ENCODE peak calls at places on chromosomes 11 and 22, in ten cellular contexts. O is ovary; W is A549; I is DND-41; S is mucosa of descending colon; D is cardiac fibroblast; B is GM12865; Y is IMR-90; R is CD8-positive, alpha-beta T cell; G is suprapubic skin. M is an unnamed sample.

GRCh38 chr22:31561238-31561887 is 65.0 kb downstream of the SFI1 start:
- DNase-seq in O (peak), G (no peak), W (peak), Y (peak), B (peak), D (peak), R (no peak), I (peak), S (peak), M (peak)

GRCh38 chr11:104095791-104096190 is 59.4 kb downstream of the DDI1 start:
- DNase-seq in W (no peak), B (no peak), G (no peak), S (no peak), R (no peak), D (no peak), I (no peak), O (no peak), Y (no peak), M (no peak)

GRCh38 chr11:69637956-69638871 is 2.7 kb upstream of the CCND1 start:
- DNase-seq in Y (peak), R (no peak), B (no peak), I (no peak), S (peak), D (peak), W (peak), G (no peak), O (no peak), M (peak)

GRCh38 chr22:26651840-26652239 is 5.5 kb upstream of the MIAT start:
- DNase-seq in W (no peak), R (no peak), B (no peak), O (no peak), I (no peak), S (no peak), Y (no peak), G (no peak), D (no peak), M (no peak)

GRCh38 chr11:16936643-16937042 is 77.6 kb downstream of the PLEKHA7 start:
- DNase-seq in O (no peak), R (no peak), B (no peak), D (no peak), G (no peak), S (no peak), W (no peak), Y (no peak), I (no peak), M (no peak)

GRCh38 chr11:17915500-17916143 is 97.2 kb downstream of the SERGEF start:
- DNase-seq in W (no peak), D (no peak), I (no peak), S (no peak), O (no peak), Y (no peak), G (no peak), B (no peak), R (no peak), M (no peak)

GRCh38 chr22:32389685-32390084 is 22.4 kb downstream of the RTCB start:
- DNase-seq in R (no peak), Y (peak), G (no peak), B (no peak), I (peak), W (peak), D (peak), S (no peak), O (no peak), M (no peak)

GRCh38 chr22:26196657-26197056 is 27.4 kb downstream of the SEZ6L start:
- DNase-seq in W (no peak), B (no peak), D (no peak), O (no peak), S (no peak), G (no peak), Y (no peak), R (no peak), I (no peak), M (no peak)

GRCh38 chr22:22942511-22943329 is 55.1 kb downstream of the IGLL5 start:
- DNase-seq in D (peak), I (peak), B (peak), O (peak), R (peak), S (peak), Y (peak), G (peak), W (peak), M (peak)

GRCh38 chr11:62677709-62678108 is 1.2 kb downstream of the UBXN1 start:
- DNase-seq in G (no peak), Y (no peak), R (no peak), D (no peak), I (no peak), W (no peak), O (no peak), B (no peak), S (no peak), M (no peak)

GRCh38 chr22:24140357-24140756 is 40.9 kb upstream of the SUSD2 start:
- DNase-seq in R (no peak), G (no peak), I (no peak), W (no peak), S (no peak), Y (peak), O (no peak), B (no peak), D (no peak), M (peak)

GRCh38 chr22:43293259-43293658 is 49.9 kb downstream of the SCUBE1 start:
- DNase-seq in I (no peak), D (no peak), B (no peak), O (no peak), S (no peak), G (no peak), Y (no peak), R (no peak), W (no peak), M (peak)

GRCh38 chr11:1870326-1870696 is 17.4 kb downstream of the LSP1 start:
- DNase-seq in B (no peak), O (no peak), Y (no peak), I (no peak), W (no peak), S (peak), D (no peak), R (no peak), G (no peak), M (no peak)

GRCh38 chr22:38497869-38498268 is 8.2 kb downstream of the DDX17 start:
- DNase-seq in G (no peak), I (no peak), Y (no peak), B (no peak), W (no peak), R (no peak), O (no peak), D (no peak), S (no peak), M (no peak)

GRCh38 chr22:38494498-38494897 is 11.6 kb downstream of the DDX17 start:
- DNase-seq in R (no peak), D (peak), I (no peak), W (no peak), G (no peak), O (no peak), Y (peak), B (no peak), S (no peak), M (no peak)

GRCh38 chr22:38491707-38492348 is 14.3 kb downstream of the DDX17 start:
- DNase-seq in W (no peak), D (no peak), I (no peak), G (no peak), B (no peak), R (no peak), O (no peak), Y (peak), S (no peak), M (no peak)

GRCh38 chr22:38490915-38491314 is 15.2 kb downstream of the DDX17 start:
- DNase-seq in D (peak), G (no peak), B (no peak), R (no peak), W (peak), Y (peak), S (peak), I (no peak), O (peak), M (peak)

GRCh38 chr22:38494939-38495338 is 11.2 kb downstream of the DDX17 start:
- DNase-seq in W (no peak), Y (no peak), S (no peak), R (no peak), O (no peak), D (no peak), B (no peak), G (no peak), I (no peak), M (no peak)
- TF ChIP-seq CTCF in W (no peak), Y (no peak), S (no peak), R (no peak), O (no peak), D (no peak), B (no peak), G (no peak), I (no peak), M (no peak)

GRCh38 chr11:65419460-65419772 is 3.2 kb upstream of the NEAT1 start:
- DNase-seq in R (no peak), S (peak), G (peak), D (no peak), O (peak), W (no peak), Y (no peak), B (no peak), I (no peak), M (no peak)

GRCh38 chr11:65421204-65422103 is 1.1 kb upstream of the NEAT1 start:
- DNase-seq in B (peak), R (peak), S (peak), G (peak), W (peak), D (peak), I (peak), O (peak), Y (peak), M (peak)

GRCh38 chr11:65418681-65419459 is 3.7 kb upstream of the NEAT1 start:
- DNase-seq in Y (peak), R (no peak), O (peak), S (peak), D (peak), G (peak), W (peak), I (peak), B (peak), M (peak)

GRCh38 chr11:65420506-65421203 is 1.9 kb upstream of the NEAT1 start:
- DNase-seq in W (no peak), R (no peak), I (no peak), O (peak), S (no peak), G (no peak), B (no peak), Y (no peak), D (no peak), M (no peak)

DNA sequence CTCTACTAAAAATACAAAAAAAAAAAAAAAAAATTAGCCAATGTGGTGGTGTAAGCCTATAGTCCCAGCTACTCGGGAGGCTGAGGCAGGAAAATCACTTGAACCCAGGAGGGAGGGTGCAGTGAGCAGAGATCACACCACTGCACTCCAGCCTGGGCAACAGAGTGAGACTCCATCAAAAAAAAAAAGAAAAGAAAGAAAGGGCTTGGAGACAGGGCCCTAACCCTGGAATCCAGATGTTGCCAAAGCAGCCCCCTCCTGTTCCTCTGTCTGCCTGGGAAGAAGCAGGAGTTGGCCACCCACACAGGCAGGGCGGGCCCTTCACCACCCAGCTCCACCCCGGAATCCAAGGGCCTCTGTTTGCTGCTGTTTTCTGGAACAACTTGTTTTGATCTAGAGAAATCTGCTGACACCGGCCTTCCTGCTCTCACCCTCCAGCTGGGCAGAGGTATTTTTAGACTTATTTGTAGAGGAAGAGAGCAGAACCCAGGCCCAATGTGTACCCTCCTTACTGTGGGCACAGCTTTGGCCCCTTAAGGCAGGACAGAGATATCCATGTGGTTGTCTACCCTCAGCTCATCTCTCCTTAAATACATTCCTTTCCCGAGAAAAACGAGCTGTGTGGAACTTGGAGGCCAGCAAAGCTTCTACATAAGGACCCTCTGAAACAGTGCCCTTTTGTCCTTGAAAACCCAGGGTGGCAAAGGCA is 2.7 kb upstream of the NEAT1 start:
- DNase-seq in B (peak), Y (peak), D (peak), O (peak), G (peak), S (peak), W (peak), R (no peak), I (peak), M (peak)
- H3K4me3 ChIP-seq in B (peak), Y (no peak), D (peak), O (peak), G (peak), S (no peak), W (peak), R (peak), I (peak), M (peak)

GRCh38 chr11:68179847-68180246 is 33.2 kb downstream of the KMT5B start:
- DNase-seq in R (no peak), I (no peak), S (no peak), B (no peak), W (no peak), G (no peak), Y (no peak), O (no peak), D (no peak), M (no peak)
- TF ChIP-seq CTCF in R (no peak), I (no peak), S (no peak), B (no peak), W (no peak), G (no peak), Y (no peak), O (no peak), D (no peak), M (no peak)

DNA sequence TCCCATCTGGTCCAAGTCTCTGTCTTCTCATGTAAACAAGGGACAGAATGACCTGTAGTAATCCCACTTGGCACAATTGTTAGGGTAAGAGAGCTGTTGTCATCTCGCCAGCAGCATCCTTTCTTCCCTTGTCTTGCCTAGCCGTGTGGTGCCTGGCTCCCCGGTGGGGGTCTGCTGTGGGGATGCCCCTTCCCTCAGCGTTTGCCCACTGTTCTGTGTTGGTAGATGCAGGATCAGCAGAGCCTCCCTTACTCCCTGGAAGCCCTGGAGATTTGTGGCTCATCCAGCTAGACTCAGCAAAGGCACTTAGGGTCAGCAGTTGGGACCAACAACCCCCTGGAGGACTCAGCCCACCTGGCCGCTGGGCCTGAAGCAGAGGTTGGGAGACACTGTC is 13.0 kb downstream of the ACO2 start:
- DNase-seq in W (no peak), S (no peak), D (no peak), I (no peak), O (no peak), G (no peak), B (no peak), Y (no peak), R (no peak), M (no peak)
- H3K4me3 ChIP-seq in W (no peak), S (no peak), D (no peak), I (no peak), O (no peak), G (no peak), B (no peak), Y (no peak), R (no peak), M (no peak)

DNA sequence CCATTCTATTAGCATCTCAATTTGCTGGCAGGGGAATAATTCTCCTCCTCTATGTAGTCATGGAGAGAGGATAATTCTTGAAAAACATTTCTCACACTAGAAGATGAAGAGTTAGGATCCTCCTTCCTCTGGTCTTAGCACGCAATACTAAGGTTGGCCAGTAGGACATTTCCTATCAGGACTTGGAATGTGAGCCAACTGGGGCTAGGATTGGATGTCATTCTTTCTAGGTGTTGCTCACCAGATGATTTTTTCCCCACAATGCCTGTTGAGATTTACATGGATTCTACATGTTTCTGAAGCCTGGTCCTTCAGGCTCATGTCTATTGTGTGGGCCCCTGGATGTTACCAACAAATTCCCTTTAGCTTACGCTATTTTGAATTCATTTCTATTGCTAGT is 28.0 kb downstream of the SLN start:
- DNase-seq in R (no peak), W (peak), Y (no peak), O (no peak), D (no peak), G (no peak), I (no peak), B (no peak), S (no peak), M (no peak)
- TF ChIP-seq CTCF in R (no peak), W (no peak), Y (peak), O (no peak), D (peak), G (no peak), I (peak), B (peak), S (no peak), M (peak)

GRCh38 chr11:123219066-123219697 is 24.1 kb upstream of the CLMP start:
- DNase-seq in R (no peak), I (no peak), B (no peak), Y (peak), W (peak), G (no peak), S (no peak), D (peak), O (no peak), M (no peak)
- H3K4me3 ChIP-seq in R (no peak), I (no peak), B (no peak), Y (no peak), W (no peak), G (no peak), S (no peak), D (no peak), O (no peak), M (no peak)

DNA sequence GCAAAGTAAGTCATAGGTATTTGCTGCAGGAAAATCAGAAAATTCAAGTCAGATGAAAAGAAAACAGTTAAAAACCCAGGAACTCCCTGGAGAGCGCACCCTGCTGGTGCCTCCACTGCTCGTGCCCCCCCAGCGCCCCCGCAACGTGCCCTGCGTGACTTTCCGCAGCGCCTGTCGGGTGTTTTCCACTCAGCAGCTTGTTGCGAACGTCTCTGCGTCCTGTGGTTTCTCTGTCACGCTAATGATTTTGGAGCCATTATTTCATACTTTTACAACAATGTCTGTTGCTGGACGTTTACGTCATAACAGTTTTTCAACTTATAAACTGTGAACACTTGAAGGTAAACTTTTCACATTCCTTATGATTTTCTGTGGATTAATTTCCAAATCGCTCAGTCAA is 5.0 kb downstream of the CRELD2 start:
- DNase-seq in B (peak), D (no peak), G (no peak), Y (peak), S (no peak), R (no peak), I (no peak), O (no peak), W (no peak), M (no peak)
- TF ChIP-seq CTCF in B (peak), D (peak), G (no peak), Y (peak), S (no peak), R (no peak), I (peak), O (no peak), W (no peak), M (no peak)

M was measured in foreskin fibroblast.